ENCODE peak calls at places on chromosomes 1 and 21, in eight cellular contexts. R is Panc1, Y is psoas muscle, I is right atrium auricular region, O is K562, X is thyroid gland, H is IMR-90, G is pancreas. T is an unnamed sample.

GRCh38 chr1:48776400-48777218 is at the start of gene BEND5:
- DNase-seq in O (no peak), Y (peak; percentile 58), R (no peak), X (peak; percentile 72), H (peak; percentile 23), I (no peak), G (peak; percentile 59), T (no peak)

GRCh38 chr1:232443372-232443771 is 186.6 kb downstream of the SIPA1L2 start:
- DNase-seq in Y (no peak), G (no peak), X (no peak), I (no peak), H (no peak), R (no peak), O (no peak), T (no peak)

GRCh38 chr1:76239470-76239918 is 164.9 kb downstream of the ST6GALNAC3 start:
- DNase-seq in O (no peak), G (no peak), R (no peak), I (no peak), H (no peak), X (peak; percentile 6), Y (no peak), T (no peak)

GRCh38 chr1:11688506-11688905 is 3.0 kb upstream of the DRAXIN start:
- DNase-seq in O (no peak), X (no peak), R (no peak), G (no peak), H (no peak), Y (no peak), I (no peak), T (no peak)

GRCh38 chr1:149848340-149848771 is 51.0 kb upstream of the BOLA1 start:
- DNase-seq in G (no peak), X (no peak), R (no peak), Y (no peak), O (peak; percentile 43), I (no peak), H (no peak), T (no peak)

GRCh38 chr1:236151739-236152424 is 9.5 kb downstream of the GPR137B start:
- DNase-seq in Y (no peak), X (no peak), H (no peak), G (no peak), I (no peak), R (no peak), O (peak; percentile 33), T (no peak)

GRCh38 chr1:37954316-37954971 is 7.6 kb upstream of the INPP5B start:
- DNase-seq in O (peak; percentile 32), G (no peak), H (no peak), Y (no peak), X (no peak), R (no peak), I (no peak), T (no peak)

GRCh38 chr1:107817909-107818308 is 147.1 kb downstream of the VAV3 start:
- DNase-seq in G (no peak), X (no peak), R (no peak), O (no peak), H (no peak), Y (no peak), I (no peak), T (no peak)

GRCh38 chr1:94737124-94737998 is 82.8 kb upstream of the SLC44A3 start:
- DNase-seq in I (no peak), O (no peak), Y (no peak), X (no peak), H (peak; percentile 45), R (no peak), G (no peak), T (no peak)

GRCh38 chr1:230246551-230246950 is 179.5 kb downstream of the GALNT2 start:
- DNase-seq in R (no peak), I (peak; percentile 2), X (no peak), Y (no peak), O (no peak), G (no peak), H (no peak), T (no peak)

GRCh38 chr1:189658381-189658780 is 819.3 kb downstream of the BRINP3 start:
- DNase-seq in X (no peak), G (no peak), Y (no peak), H (no peak), R (no peak), O (no peak), I (no peak), T (no peak)

GRCh38 chr1:152167835-152168534 is 9.0 kb upstream of the RPTN start:
- DNase-seq in R (no peak), I (no peak), X (peak; percentile 18), O (no peak), Y (no peak), H (peak; percentile 8), G (no peak), T (no peak)

GRCh38 chr1:70966018-70966638 is 81.5 kb downstream of the PTGER3 start:
- DNase-seq in R (no peak), H (peak; percentile 0), X (no peak), O (peak; percentile 37), Y (no peak), G (no peak), I (no peak), T (no peak)

GRCh38 chr1:156121441-156121840 is 6.9 kb downstream of the LMNA start:
- DNase-seq in O (no peak), G (no peak), I (no peak), X (no peak), Y (no peak), H (no peak), R (no peak), T (no peak)

GRCh38 chr1:156122086-156122485 is 7.6 kb downstream of the LMNA start:
- DNase-seq in H (no peak), O (no peak), G (no peak), I (no peak), R (no peak), X (no peak), Y (no peak), T (no peak)

GRCh38 chr1:156124557-156125483 is 10.3 kb downstream of the LMNA start:
- DNase-seq in X (no peak), R (no peak), O (peak; percentile 68), Y (peak; percentile 55), H (no peak), G (no peak), I (no peak), T (no peak)

GRCh38 chr1:156122519-156123355 is 8.2 kb downstream of the LMNA start:
- DNase-seq in O (peak; percentile 84), R (peak; percentile 87), Y (peak; percentile 86), X (peak; percentile 95), G (peak; percentile 85), H (peak; percentile 92), I (peak; percentile 94), T (no peak)

GRCh38 chr1:156123356-156124196 is 9.1 kb downstream of the LMNA start:
- DNase-seq in R (peak; percentile 88), X (peak; percentile 98), Y (peak; percentile 97), I (peak; percentile 100), H (peak; percentile 98), G (peak; percentile 95), O (peak; percentile 98), T (peak; percentile 65)
- TF ChIP-seq CTCF in R (peak; percentile 71), X (peak; percentile 16), Y (peak; percentile 44), I (no peak), H (peak; percentile 38), G (no peak), O (peak; percentile 64), T (no peak)

GRCh38 chr21:26958792-26959191 is 8.1 kb downstream of the ADAMTS5 start:
- DNase-seq in I (no peak), R (no peak), X (no peak), Y (no peak), O (no peak), H (no peak), G (no peak), T (no peak)

GRCh38 chr21:26965091-26965566 is 1.8 kb downstream of the ADAMTS5 start:
- DNase-seq in O (no peak), I (no peak), X (no peak), R (no peak), G (peak; percentile 6), H (no peak), Y (no peak), T (no peak)

GRCh38 chr21:26962516-26963305 is 4.2 kb downstream of the ADAMTS5 start:
- DNase-seq in G (no peak), I (no peak), O (no peak), X (no peak), Y (no peak), R (no peak), H (no peak), T (no peak)

GRCh38 chr21:26964379-26964778 is 2.5 kb downstream of the ADAMTS5 start:
- DNase-seq in Y (peak; percentile 72), X (peak; percentile 83), R (no peak), I (peak; percentile 87), O (no peak), H (peak; percentile 15), G (peak; percentile 17), T (no peak)

DNA sequence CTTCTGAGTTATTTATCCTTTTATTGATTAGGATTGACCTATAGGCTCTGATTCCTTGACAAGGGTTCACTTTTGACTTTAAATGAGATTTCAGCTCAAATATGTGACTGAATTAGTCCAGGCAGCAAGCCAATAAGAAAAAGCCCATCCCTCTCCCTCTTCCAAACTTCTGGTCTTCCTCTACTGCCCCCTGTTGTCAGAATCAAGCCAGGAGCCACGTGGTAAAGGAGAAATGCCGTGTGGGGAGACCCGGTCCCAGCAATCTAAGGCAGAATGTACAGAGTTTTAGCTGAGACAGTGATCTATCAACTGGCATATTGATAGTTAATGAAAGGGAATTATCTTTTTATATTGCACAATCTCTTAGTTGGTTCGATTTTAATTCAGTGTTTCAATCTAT is 5.2 kb downstream of the ADAMTS5 start:
- DNase-seq in R (no peak), O (peak; percentile 2), X (peak; percentile 47), G (no peak), H (no peak), Y (no peak), I (no peak), T (no peak)
- H3K9me3 ChIP-seq in R (no peaks in the 10 kb centered on the region), O (no peaks in the 10 kb centered on the region), X (no peaks in the 10 kb centered on the region), G (no peaks in the 10 kb centered on the region), H (no peaks in the 10 kb centered on the region), Y (no peaks in the 10 kb centered on the region), I (no peaks in the 10 kb centered on the region), T (no peaks in the 10 kb centered on the region)

GRCh38 chr21:45921917-45922316 is 59.7 kb upstream of the COL6A1 start:
- DNase-seq in O (no peak), H (no peak), I (no peak), Y (no peak), G (no peak), R (no peak), X (no peak), T (no peak)
- TF ChIP-seq CTCF in O (no peak), H (no peak), I (no peak), Y (no peak), G (no peak), R (no peak), X (no peak), T (no peak)

DNA sequence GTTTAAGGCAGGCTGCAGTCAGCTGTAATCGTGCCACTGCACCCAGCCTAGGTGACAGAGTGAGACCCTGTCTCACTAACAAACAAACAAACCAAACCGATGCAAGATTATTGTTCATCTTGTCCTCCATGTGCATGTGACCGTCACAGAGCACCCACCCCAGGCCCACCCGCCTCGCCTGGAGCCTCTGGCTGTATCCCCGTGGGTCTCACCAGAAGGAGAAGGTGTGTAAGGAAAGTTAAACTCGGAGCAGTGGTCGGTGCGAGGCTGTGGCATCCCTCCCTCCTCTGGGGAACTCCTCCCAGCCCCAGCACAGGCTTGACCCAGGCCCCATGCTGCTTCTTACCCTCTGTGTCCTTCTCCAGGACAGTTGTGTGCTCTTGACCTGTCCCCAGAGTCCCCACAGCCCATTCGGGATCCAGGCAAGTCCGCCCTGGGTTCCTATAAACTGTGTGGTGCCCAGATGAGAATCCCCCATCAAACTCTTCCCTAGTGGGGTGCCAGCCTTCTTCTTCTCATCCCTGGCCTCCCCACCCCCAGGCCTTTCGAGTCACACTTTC is 318.4 kb downstream of the AJAP1 start:
- DNase-seq in X (no peak), Y (no peak), R (no peak), G (no peak), H (no peak), O (no peak), I (peak; percentile 18), T (no peak)
- H3K9me3 ChIP-seq in X (no peaks in the 10 kb centered on the region), Y (no peaks in the 10 kb centered on the region), R (no peaks in the 10 kb centered on the region), G (no peaks in the 10 kb centered on the region), H (peaks cover 51% of the 10 kb centered on the region), O (no peaks in the 10 kb centered on the region), I (no peaks in the 10 kb centered on the region), T (no peaks in the 10 kb centered on the region)

GRCh38 chr1:118154220-118154619 is 30.8 kb downstream of the SPAG17 start:
- DNase-seq in X (no peak), H (peak; percentile 1), O (peak; percentile 26), G (no peak), R (no peak), Y (no peak), I (no peak), T (no peak)
- TF ChIP-seq CTCF in X (no peak), H (peak; percentile 30), O (peak; percentile 51), G (no peak), R (peak; percentile 43), Y (peak; percentile 47), I (no peak), T (peak; percentile 25)